ENCODE peak calls at places on chromosomes 2 and 18, in five cellular contexts. V is IMR-90, H is H9, G is neuronal stem cell, F is H1. C is an unnamed sample.

GRCh38 chr2:239257511-239257937 is 143.3 kb downstream of the HDAC4 start:
- DNase-seq in V (peak), H (no peak), G (no peak), F (no peak), C (peak)

GRCh38 chr2:236824836-236825235 is 255.2 kb downstream of the ACKR3 start:
- DNase-seq in V (no peak), H (no peak), G (no peak), F (no peak), C (no peak)

GRCh38 chr18:46158498-46158897 is 54.3 kb downstream of the HAUS1 start:
- DNase-seq in V (peak), H (no peak), G (no peak), F (no peak), C (no peak)

GRCh38 chr2:6264198-6264597 is 572.0 kb downstream of the SOX11 start:
- DNase-seq in V (no peak), H (no peak), G (no peak), F (no peak), C (no peak)

GRCh38 chr2:167890739-167891138 is 356.7 kb downstream of the STK39 start:
- DNase-seq in V (no peak), H (no peak), G (no peak), F (no peak), C (no peak)

GRCh38 chr2:148658807-148659722 is 14.5 kb downstream of the EPC2 start:
- DNase-seq in V (peak), H (no peak), G (no peak), F (no peak), C (peak)

GRCh38 chr2:102101097-102101843 is 41.3 kb upstream of the IL1R1 start:
- DNase-seq in V (no peak), H (no peak), G (no peak), F (no peak), C (peak)

GRCh38 chr2:1599301-1600085 is 144.8 kb downstream of the PXDN start:
- DNase-seq in V (no peak), H (no peak), G (no peak), F (no peak), C (no peak)

GRCh38 chr2:170270278-170270864 is 92.4 kb downstream of the MYO3B start:
- DNase-seq in V (no peak), H (no peak), G (no peak), F (no peak), C (no peak)

GRCh38 chr2:239956818-239957261 is 68.3 kb downstream of the NDUFA10 start:
- DNase-seq in V (no peak), H (no peak), G (no peak), F (no peak), C (no peak)

GRCh38 chr2:129565710-129566109 is 413.8 kb upstream of the RAB6C start:
- DNase-seq in V (no peak), H (no peak), G (no peak), F (no peak), C (no peak)

GRCh38 chr2:212958757-212959295 is 192.6 kb downstream of the IKZF2 start:
- DNase-seq in V (peak), H (no peak), G (no peak), F (no peak), C (peak)

GRCh38 chr18:28164772-28165483 is 12.0 kb downstream of the CDH2 start:
- DNase-seq in V (no peak), H (no peak), G (no peak), F (no peak), C (no peak)

GRCh38 chr2:240319855-240320560 is 115.5 kb upstream of the GPC1 start:
- DNase-seq in V (peak), H (no peak), G (no peak), F (no peak), C (peak)

GRCh38 chr2:198424112-198424511 is 619.7 kb downstream of the PLCL1 start:
- DNase-seq in V (no peak), H (no peak), G (no peak), F (no peak), C (no peak)

GRCh38 chr2:80288576-80288975 is 16.0 kb downstream of the LRRTM1 start:
- DNase-seq in V (no peak), H (no peak), G (no peak), F (no peak), C (peak)

GRCh38 chr2:170464268-170464667 is 250.9 kb upstream of the SP5 start:
- DNase-seq in V (no peak), H (no peak), G (no peak), F (no peak), C (no peak)

GRCh38 chr18:26159353-26159752 is 25.7 kb downstream of the PSMA8 start:
- DNase-seq in V (no peak), H (no peak), G (no peak), F (no peak), C (no peak)

GRCh38 chr2:180722551-180723239 is 257.7 kb upstream of the UBE2E3 start:
- DNase-seq in V (peak), H (no peak), G (no peak), F (no peak), C (no peak)

GRCh38 chr2:238564286-238564920 is 137.7 kb downstream of the ASB1 start:
- DNase-seq in V (no peak), H (no peak), G (no peak), F (no peak), C (no peak)

GRCh38 chr2:47189635-47190034 is 34.5 kb upstream of the STPG4 start:
- DNase-seq in V (peak), H (no peak), G (no peak), F (no peak), C (peak)

GRCh38 chr18:24212939-24213338 is 74.1 kb downstream of the CABYR start:
- DNase-seq in V (peak), H (no peak), G (no peak), F (no peak), C (peak)

GRCh38 chr2:133755515-133756311 is 187.4 kb upstream of the NCKAP5 start:
- DNase-seq in V (peak), H (no peak), G (peak), F (no peak), C (peak)

GRCh38 chr2:21043744-21044532 is at the start of gene APOB:
- DNase-seq in V (no peak), H (peak), G (peak), F (no peak), C (no peak)

GRCh38 chr2:21047161-21048009 is 3.5 kb upstream of the APOB start:
- DNase-seq in V (peak), H (no peak), G (no peak), F (no peak), C (no peak)

GRCh38 chr2:21042958-21043743 is 722 bp downstream of the APOB start:
- DNase-seq in V (peak), H (peak), G (peak), F (peak), C (peak)

GRCh38 chr2:21042708-21042957 is 1.2 kb downstream of the APOB start:
- DNase-seq in V (no peak), H (no peak), G (no peak), F (no peak), C (no peak)

GRCh38 chr2:21044694-21045371 is 960 bp upstream of the APOB start:
- DNase-seq in V (no peak), H (no peak), G (no peak), F (no peak), C (no peak)
- H2BK15ac ChIP-seq in V (no peak), H (no peak), G (no peak), F (no peak), C (no peak)

GRCh38 chr2:8515390-8515761 is 166.5 kb upstream of the ID2 start:
- DNase-seq in V (no peak), H (no peak), G (no peak), F (no peak), C (peak)

GRCh38 chr2:8517850-8518480 is 163.9 kb upstream of the ID2 start:
- DNase-seq in V (no peak), H (peak), G (peak), F (no peak), C (no peak)

GRCh38 chr2:8514274-8514662 is 167.6 kb upstream of the ID2 start:
- DNase-seq in V (no peak), H (no peak), G (no peak), F (no peak), C (no peak)

GRCh38 chr2:8514748-8515389 is 167.0 kb upstream of the ID2 start:
- DNase-seq in V (no peak), H (no peak), G (no peak), F (no peak), C (no peak)

GRCh38 chr2:8515864-8516533 is 165.9 kb upstream of the ID2 start:
- DNase-seq in V (no peak), H (no peak), G (no peak), F (no peak), C (no peak)
- H3K23ac ChIP-seq in V (no peak), H (no peak), G (no peak), F (no peak), C (no peak)

GRCh38 chr2:174015428-174015827 is 50.3 kb upstream of the SP3 start:
- DNase-seq in V (no peak), H (no peak), G (no peak), F (no peak), C (no peak)

GRCh38 chr2:174013310-174013751 is 48.2 kb upstream of the SP3 start:
- DNase-seq in V (no peak), H (peak), G (no peak), F (no peak), C (no peak)

GRCh38 chr2:174014021-174014698 is 49.0 kb upstream of the SP3 start:
- DNase-seq in V (no peak), H (no peak), G (no peak), F (no peak), C (no peak)

GRCh38 chr2:174016447-174016846 is 51.3 kb upstream of the SP3 start:
- DNase-seq in V (no peak), H (no peak), G (no peak), F (no peak), C (no peak)

GRCh38 chr2:174014699-174015070 is 49.5 kb upstream of the SP3 start:
- DNase-seq in V (no peak), H (no peak), G (no peak), F (no peak), C (no peak)
- H3K14ac ChIP-seq in V (no peak), H (no peak), G (no peak), F (no peak), C (no peak)

GRCh38 chr18:36311026-36311570 is 13.6 kb downstream of the FHOD3 start:
- DNase-seq in V (no peak), H (peak), G (no peak), F (no peak), C (no peak)
- H2BK15ac ChIP-seq in V (peak), H (no peak), G (no peak), F (peak), C (no peak)

DNA sequence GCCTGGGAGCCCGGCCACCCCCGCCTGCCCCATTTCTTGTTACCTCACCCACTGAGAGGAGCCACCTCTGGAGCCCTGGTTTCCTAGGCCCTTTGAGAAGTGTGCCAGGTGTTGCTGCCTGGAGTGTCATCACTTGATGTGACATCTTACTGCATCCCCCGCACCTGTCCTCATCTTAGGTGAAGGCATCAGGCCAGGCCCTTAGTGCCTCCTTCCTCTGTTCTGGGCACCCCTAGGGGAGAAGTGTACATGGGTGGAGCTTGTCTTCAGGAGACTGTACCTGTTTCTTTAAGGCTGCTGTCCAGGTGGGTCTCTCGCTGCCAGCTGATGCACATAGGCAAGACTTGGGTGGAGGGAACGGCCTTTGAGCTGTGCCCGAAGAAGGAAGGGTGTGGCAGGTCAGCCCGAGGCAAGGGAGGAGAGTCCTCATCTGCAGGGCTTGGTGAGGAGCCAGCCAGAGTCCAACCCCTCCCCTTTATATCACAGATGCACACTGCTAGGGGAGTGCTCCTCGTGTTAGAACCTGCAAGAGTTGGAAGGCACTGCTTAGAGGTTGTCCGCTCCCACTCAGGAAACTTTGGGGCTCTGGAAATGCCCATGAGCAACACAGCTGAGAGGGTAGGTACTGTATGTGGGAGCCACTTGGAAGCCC is 45.9 kb downstream of the NCK2 start:
- DNase-seq in V (no peak), H (no peak), G (no peak), F (no peak), C (no peak)
- H3K23ac ChIP-seq in V (peak), H (no peak), G (no peak), F (no peak), C (no peak)